ENCODE peak calls at places on chromosome 11, in eight cellular contexts. One of them, this sample, is unnamed.

GRCh38 chr11:65425105-65425970 is 2.7 kb downstream of the NEAT1 start:
- DNase-seq in NCI-H510A treated with DMSO at 0.1 percent for 48 hours: no peak
- DNase-seq in NCI-H1048: no peak
- DNase-seq in activated naive CD8-positive, alpha-beta T cell treated with anti-CD3 and anti-CD28 coated beads, Interleukin-2, amount 10 ng/mL, durations not matched to agents 7 days and 5 days: peak
- DNase-seq in astrocyte of the spinal cord: peak
- DNase-seq in effector CD8-positive, alpha-beta T cell: peak
- DNase-seq in activated T-cell treated with anti-CD3 and anti-CD28 coated beads for 1 hour: peak
- DNase-seq in HFF-Myc: no peak
- DNase-seq in this sample: no peak

GRCh38 chr11:120326845-120327281 is 1.8 kb downstream of the TLCD5 start:
- DNase-seq in NCI-H510A treated with DMSO at 0.1 percent for 48 hours: no peak
- DNase-seq in NCI-H1048: no peak
- DNase-seq in activated naive CD8-positive, alpha-beta T cell treated with anti-CD3 and anti-CD28 coated beads, Interleukin-2, amount 10 ng/mL, durations not matched to agents 7 days and 5 days: no peak
- DNase-seq in astrocyte of the spinal cord: no peak
- DNase-seq in effector CD8-positive, alpha-beta T cell: no peak
- DNase-seq in activated T-cell treated with anti-CD3 and anti-CD28 coated beads for 1 hour: no peak
- DNase-seq in HFF-Myc: no peak
- DNase-seq in this sample: no peak

GRCh38 chr11:115716577-115717214 is 212.5 kb upstream of the CADM1 start:
- DNase-seq in NCI-H510A treated with DMSO at 0.1 percent for 48 hours: no peak
- DNase-seq in NCI-H1048: no peak
- DNase-seq in activated naive CD8-positive, alpha-beta T cell treated with anti-CD3 and anti-CD28 coated beads, Interleukin-2, amount 10 ng/mL, durations not matched to agents 7 days and 5 days: no peak
- DNase-seq in astrocyte of the spinal cord: no peak
- DNase-seq in effector CD8-positive, alpha-beta T cell: no peak
- DNase-seq in activated T-cell treated with anti-CD3 and anti-CD28 coated beads for 1 hour: no peak
- DNase-seq in HFF-Myc: no peak
- DNase-seq in this sample: no peak

GRCh38 chr11:22193348-22194051 is 615 bp downstream of the ANO5 start:
- DNase-seq in NCI-H510A treated with DMSO at 0.1 percent for 48 hours: no peak
- DNase-seq in NCI-H1048: no peak
- DNase-seq in activated naive CD8-positive, alpha-beta T cell treated with anti-CD3 and anti-CD28 coated beads, Interleukin-2, amount 10 ng/mL, durations not matched to agents 7 days and 5 days: peak
- DNase-seq in astrocyte of the spinal cord: no peak
- DNase-seq in effector CD8-positive, alpha-beta T cell: no peak
- DNase-seq in activated T-cell treated with anti-CD3 and anti-CD28 coated beads for 1 hour: no peak
- DNase-seq in HFF-Myc: no peak
- DNase-seq in this sample: no peak

GRCh38 chr11:2774173-2775082 is 74.6 kb upstream of the KCNQ1OT1 start:
- DNase-seq in NCI-H510A treated with DMSO at 0.1 percent for 48 hours: no peak
- DNase-seq in NCI-H1048: no peak
- DNase-seq in activated naive CD8-positive, alpha-beta T cell treated with anti-CD3 and anti-CD28 coated beads, Interleukin-2, amount 10 ng/mL, durations not matched to agents 7 days and 5 days: peak
- DNase-seq in astrocyte of the spinal cord: no peak
- DNase-seq in effector CD8-positive, alpha-beta T cell: no peak
- DNase-seq in activated T-cell treated with anti-CD3 and anti-CD28 coated beads for 1 hour: no peak
- DNase-seq in HFF-Myc: no peak
- DNase-seq in this sample: peak

GRCh38 chr11:96276836-96277235 is 66.2 kb downstream of the MAML2 start:
- DNase-seq in NCI-H510A treated with DMSO at 0.1 percent for 48 hours: no peak
- DNase-seq in NCI-H1048: no peak
- DNase-seq in activated naive CD8-positive, alpha-beta T cell treated with anti-CD3 and anti-CD28 coated beads, Interleukin-2, amount 10 ng/mL, durations not matched to agents 7 days and 5 days: no peak
- DNase-seq in astrocyte of the spinal cord: no peak
- DNase-seq in effector CD8-positive, alpha-beta T cell: no peak
- DNase-seq in activated T-cell treated with anti-CD3 and anti-CD28 coated beads for 1 hour: no peak
- DNase-seq in HFF-Myc: no peak
- DNase-seq in this sample: no peak

GRCh38 chr11:104333977-104334376 is 170.0 kb upstream of the PDGFD start:
- DNase-seq in NCI-H510A treated with DMSO at 0.1 percent for 48 hours: no peak
- DNase-seq in NCI-H1048: no peak
- DNase-seq in activated naive CD8-positive, alpha-beta T cell treated with anti-CD3 and anti-CD28 coated beads, Interleukin-2, amount 10 ng/mL, durations not matched to agents 7 days and 5 days: no peak
- DNase-seq in astrocyte of the spinal cord: no peak
- DNase-seq in effector CD8-positive, alpha-beta T cell: no peak
- DNase-seq in activated T-cell treated with anti-CD3 and anti-CD28 coated beads for 1 hour: no peak
- DNase-seq in HFF-Myc: no peak
- DNase-seq in this sample: no peak

GRCh38 chr11:120229451-120230424 is 10.2 kb upstream of the POU2F3 start:
- DNase-seq in NCI-H510A treated with DMSO at 0.1 percent for 48 hours: no peak
- DNase-seq in NCI-H1048: no peak
- DNase-seq in activated naive CD8-positive, alpha-beta T cell treated with anti-CD3 and anti-CD28 coated beads, Interleukin-2, amount 10 ng/mL, durations not matched to agents 7 days and 5 days: no peak
- DNase-seq in astrocyte of the spinal cord: peak
- DNase-seq in effector CD8-positive, alpha-beta T cell: no peak
- DNase-seq in activated T-cell treated with anti-CD3 and anti-CD28 coated beads for 1 hour: no peak
- DNase-seq in HFF-Myc: no peak
- DNase-seq in this sample: no peak

GRCh38 chr11:118819687-118820086 is 28.7 kb upstream of the DDX6 start:
- DNase-seq in NCI-H510A treated with DMSO at 0.1 percent for 48 hours: no peak
- DNase-seq in NCI-H1048: no peak
- DNase-seq in activated naive CD8-positive, alpha-beta T cell treated with anti-CD3 and anti-CD28 coated beads, Interleukin-2, amount 10 ng/mL, durations not matched to agents 7 days and 5 days: no peak
- DNase-seq in astrocyte of the spinal cord: no peak
- DNase-seq in effector CD8-positive, alpha-beta T cell: no peak
- DNase-seq in activated T-cell treated with anti-CD3 and anti-CD28 coated beads for 1 hour: no peak
- DNase-seq in HFF-Myc: no peak
- DNase-seq in this sample: no peak

GRCh38 chr11:131428853-131429252 is 58.4 kb downstream of the NTM start:
- DNase-seq in NCI-H510A treated with DMSO at 0.1 percent for 48 hours: no peak
- DNase-seq in NCI-H1048: no peak
- DNase-seq in activated naive CD8-positive, alpha-beta T cell treated with anti-CD3 and anti-CD28 coated beads, Interleukin-2, amount 10 ng/mL, durations not matched to agents 7 days and 5 days: no peak
- DNase-seq in astrocyte of the spinal cord: no peak
- DNase-seq in effector CD8-positive, alpha-beta T cell: no peak
- DNase-seq in activated T-cell treated with anti-CD3 and anti-CD28 coated beads for 1 hour: no peak
- DNase-seq in HFF-Myc: no peak
- DNase-seq in this sample: no peak

GRCh38 chr11:12865871-12866595 is 143.1 kb upstream of the RASSF10 start:
- DNase-seq in NCI-H510A treated with DMSO at 0.1 percent for 48 hours: no peak
- DNase-seq in NCI-H1048: no peak
- DNase-seq in activated naive CD8-positive, alpha-beta T cell treated with anti-CD3 and anti-CD28 coated beads, Interleukin-2, amount 10 ng/mL, durations not matched to agents 7 days and 5 days: no peak
- DNase-seq in astrocyte of the spinal cord: no peak
- DNase-seq in effector CD8-positive, alpha-beta T cell: no peak
- DNase-seq in activated T-cell treated with anti-CD3 and anti-CD28 coated beads for 1 hour: no peak
- DNase-seq in HFF-Myc: no peak
- DNase-seq in this sample: no peak

GRCh38 chr11:64921384-64921783 is 3.1 kb upstream of the PPP2R5B start:
- DNase-seq in NCI-H510A treated with DMSO at 0.1 percent for 48 hours: no peak
- DNase-seq in NCI-H1048: no peak
- DNase-seq in activated naive CD8-positive, alpha-beta T cell treated with anti-CD3 and anti-CD28 coated beads, Interleukin-2, amount 10 ng/mL, durations not matched to agents 7 days and 5 days: no peak
- DNase-seq in astrocyte of the spinal cord: no peak
- DNase-seq in effector CD8-positive, alpha-beta T cell: no peak
- DNase-seq in activated T-cell treated with anti-CD3 and anti-CD28 coated beads for 1 hour: no peak
- DNase-seq in HFF-Myc: no peak
- DNase-seq in this sample: no peak

GRCh38 chr11:83609181-83609580 is 323.0 kb upstream of the CCDC90B start:
- DNase-seq in NCI-H510A treated with DMSO at 0.1 percent for 48 hours: no peak
- DNase-seq in NCI-H1048: no peak
- DNase-seq in activated naive CD8-positive, alpha-beta T cell treated with anti-CD3 and anti-CD28 coated beads, Interleukin-2, amount 10 ng/mL, durations not matched to agents 7 days and 5 days: no peak
- DNase-seq in astrocyte of the spinal cord: no peak
- DNase-seq in effector CD8-positive, alpha-beta T cell: no peak
- DNase-seq in activated T-cell treated with anti-CD3 and anti-CD28 coated beads for 1 hour: no peak
- DNase-seq in HFF-Myc: no peak
- DNase-seq in this sample: no peak

GRCh38 chr11:130806746-130807145 is 109.5 kb downstream of the SNX19 start:
- DNase-seq in NCI-H510A treated with DMSO at 0.1 percent for 48 hours: no peak
- DNase-seq in NCI-H1048: no peak
- DNase-seq in activated naive CD8-positive, alpha-beta T cell treated with anti-CD3 and anti-CD28 coated beads, Interleukin-2, amount 10 ng/mL, durations not matched to agents 7 days and 5 days: no peak
- DNase-seq in astrocyte of the spinal cord: no peak
- DNase-seq in effector CD8-positive, alpha-beta T cell: no peak
- DNase-seq in activated T-cell treated with anti-CD3 and anti-CD28 coated beads for 1 hour: no peak
- DNase-seq in HFF-Myc: no peak
- DNase-seq in this sample: no peak

GRCh38 chr11:67664696-67665536 is 9.5 kb downstream of the ALDH3B2 start:
- DNase-seq in NCI-H510A treated with DMSO at 0.1 percent for 48 hours: no peak
- DNase-seq in NCI-H1048: no peak
- DNase-seq in activated naive CD8-positive, alpha-beta T cell treated with anti-CD3 and anti-CD28 coated beads, Interleukin-2, amount 10 ng/mL, durations not matched to agents 7 days and 5 days: no peak
- DNase-seq in astrocyte of the spinal cord: no peak
- DNase-seq in effector CD8-positive, alpha-beta T cell: no peak
- DNase-seq in activated T-cell treated with anti-CD3 and anti-CD28 coated beads for 1 hour: no peak
- DNase-seq in HFF-Myc: no peak
- DNase-seq in this sample: no peak

GRCh38 chr11:116826751-116827431 is 2.8 kb upstream of the APOC3 start:
- DNase-seq in NCI-H510A treated with DMSO at 0.1 percent for 48 hours: no peak
- DNase-seq in NCI-H1048: no peak
- DNase-seq in activated naive CD8-positive, alpha-beta T cell treated with anti-CD3 and anti-CD28 coated beads, Interleukin-2, amount 10 ng/mL, durations not matched to agents 7 days and 5 days: no peak
- DNase-seq in astrocyte of the spinal cord: no peak
- DNase-seq in effector CD8-positive, alpha-beta T cell: no peak
- DNase-seq in activated T-cell treated with anti-CD3 and anti-CD28 coated beads for 1 hour: no peak
- DNase-seq in HFF-Myc: no peak
- DNase-seq in this sample: no peak

GRCh38 chr11:85123752-85124231 is 503.4 kb downstream of the DLG2 start:
- DNase-seq in NCI-H510A treated with DMSO at 0.1 percent for 48 hours: no peak
- DNase-seq in NCI-H1048: no peak
- DNase-seq in activated naive CD8-positive, alpha-beta T cell treated with anti-CD3 and anti-CD28 coated beads, Interleukin-2, amount 10 ng/mL, durations not matched to agents 7 days and 5 days: no peak
- DNase-seq in astrocyte of the spinal cord: no peak
- DNase-seq in effector CD8-positive, alpha-beta T cell: no peak
- DNase-seq in activated T-cell treated with anti-CD3 and anti-CD28 coated beads for 1 hour: no peak
- DNase-seq in HFF-Myc: no peak
- DNase-seq in this sample: no peak

GRCh38 chr11:31414338-31414737 is 44.7 kb downstream of the DNAJC24 start:
- DNase-seq in NCI-H510A treated with DMSO at 0.1 percent for 48 hours: no peak
- DNase-seq in NCI-H1048: no peak
- DNase-seq in activated naive CD8-positive, alpha-beta T cell treated with anti-CD3 and anti-CD28 coated beads, Interleukin-2, amount 10 ng/mL, durations not matched to agents 7 days and 5 days: no peak
- DNase-seq in astrocyte of the spinal cord: no peak
- DNase-seq in effector CD8-positive, alpha-beta T cell: no peak
- DNase-seq in activated T-cell treated with anti-CD3 and anti-CD28 coated beads for 1 hour: no peak
- DNase-seq in HFF-Myc: no peak
- DNase-seq in this sample: no peak

GRCh38 chr11:86692317-86692716 is 19.9 kb upstream of the ME3 start:
- DNase-seq in NCI-H510A treated with DMSO at 0.1 percent for 48 hours: no peak
- DNase-seq in NCI-H1048: no peak
- DNase-seq in activated naive CD8-positive, alpha-beta T cell treated with anti-CD3 and anti-CD28 coated beads, Interleukin-2, amount 10 ng/mL, durations not matched to agents 7 days and 5 days: no peak
- DNase-seq in astrocyte of the spinal cord: peak
- DNase-seq in effector CD8-positive, alpha-beta T cell: no peak
- DNase-seq in activated T-cell treated with anti-CD3 and anti-CD28 coated beads for 1 hour: no peak
- DNase-seq in HFF-Myc: no peak
- DNase-seq in this sample: no peak

GRCh38 chr11:9516113-9516512 is 55.3 kb downstream of the ZNF143 start:
- DNase-seq in NCI-H510A treated with DMSO at 0.1 percent for 48 hours: no peak
- DNase-seq in NCI-H1048: no peak
- DNase-seq in activated naive CD8-positive, alpha-beta T cell treated with anti-CD3 and anti-CD28 coated beads, Interleukin-2, amount 10 ng/mL, durations not matched to agents 7 days and 5 days: no peak
- DNase-seq in astrocyte of the spinal cord: no peak
- DNase-seq in effector CD8-positive, alpha-beta T cell: no peak
- DNase-seq in activated T-cell treated with anti-CD3 and anti-CD28 coated beads for 1 hour: no peak
- DNase-seq in HFF-Myc: no peak
- DNase-seq in this sample: no peak

GRCh38 chr11:122127020-122127419 is 11.0 kb upstream of the BLID start:
- DNase-seq in NCI-H510A treated with DMSO at 0.1 percent for 48 hours: no peak
- DNase-seq in NCI-H1048: no peak
- DNase-seq in activated naive CD8-positive, alpha-beta T cell treated with anti-CD3 and anti-CD28 coated beads, Interleukin-2, amount 10 ng/mL, durations not matched to agents 7 days and 5 days: no peak
- DNase-seq in astrocyte of the spinal cord: no peak
- DNase-seq in effector CD8-positive, alpha-beta T cell: no peak
- DNase-seq in activated T-cell treated with anti-CD3 and anti-CD28 coated beads for 1 hour: no peak
- DNase-seq in HFF-Myc: no peak
- DNase-seq in this sample: no peak

GRCh38 chr11:46122955-46123354 is 1.7 kb upstream of the PHF21A start:
- DNase-seq in NCI-H510A treated with DMSO at 0.1 percent for 48 hours: no peak
- DNase-seq in NCI-H1048: no peak
- DNase-seq in activated naive CD8-positive, alpha-beta T cell treated with anti-CD3 and anti-CD28 coated beads, Interleukin-2, amount 10 ng/mL, durations not matched to agents 7 days and 5 days: no peak
- DNase-seq in astrocyte of the spinal cord: peak
- DNase-seq in effector CD8-positive, alpha-beta T cell: no peak
- DNase-seq in activated T-cell treated with anti-CD3 and anti-CD28 coated beads for 1 hour: no peak
- DNase-seq in HFF-Myc: no peak
- DNase-seq in this sample: no peak

GRCh38 chr11:79727221-79727620 is 286.4 kb upstream of the TENM4 start:
- DNase-seq in NCI-H510A treated with DMSO at 0.1 percent for 48 hours: no peak
- DNase-seq in NCI-H1048: no peak
- DNase-seq in activated naive CD8-positive, alpha-beta T cell treated with anti-CD3 and anti-CD28 coated beads, Interleukin-2, amount 10 ng/mL, durations not matched to agents 7 days and 5 days: no peak
- DNase-seq in astrocyte of the spinal cord: no peak
- DNase-seq in effector CD8-positive, alpha-beta T cell: no peak
- DNase-seq in activated T-cell treated with anti-CD3 and anti-CD28 coated beads for 1 hour: no peak
- DNase-seq in HFF-Myc: no peak
- DNase-seq in this sample: no peak

GRCh38 chr11:68632802-68633201 is 51.5 kb upstream of the GAL start:
- DNase-seq in NCI-H510A treated with DMSO at 0.1 percent for 48 hours: peak
- DNase-seq in NCI-H1048: peak
- DNase-seq in activated naive CD8-positive, alpha-beta T cell treated with anti-CD3 and anti-CD28 coated beads, Interleukin-2, amount 10 ng/mL, durations not matched to agents 7 days and 5 days: peak
- DNase-seq in astrocyte of the spinal cord: peak
- DNase-seq in effector CD8-positive, alpha-beta T cell: peak
- DNase-seq in activated T-cell treated with anti-CD3 and anti-CD28 coated beads for 1 hour: peak
- DNase-seq in HFF-Myc: peak
- DNase-seq in this sample: no peak

This sample was measured in Right ventricle myocardium inferior.